ENCODE peak calls at places on chromosome 14, in seven cellular contexts. K is fibroblast of the aortic adventitia, D is fibroblast of villous mesenchyme, S is sigmoid colon, V is AG04450, B is GM23338, X is gastrocnemius medialis. J is an unnamed sample.

GRCh38 chr14:79443602-79444001 is 767.7 kb downstream of the DIO2 start:
- DNase-seq in K (no peak), D (no peak), S (no peak), V (no peak), B (no peak), X (no peak), J (no peak)

GRCh38 chr14:32564591-32564990 is 235.5 kb downstream of the AKAP6 start:
- DNase-seq in K (peak), D (peak), S (no peak), V (no peak), B (no peak), X (no peak), J (peak)

GRCh38 chr14:33110737-33111443 is 172.2 kb downstream of the NPAS3 start:
- DNase-seq in K (no peak), D (no peak), S (no peak), V (no peak), B (peak), X (no peak), J (no peak)

GRCh38 chr14:102557434-102558226 is 34.8 kb upstream of the RCOR1 start:
- DNase-seq in K (no peak), D (no peak), S (no peak), V (no peak), B (no peak), X (no peak), J (no peak)

GRCh38 chr14:61681413-61681812 is 13.9 kb upstream of the HIF1A start:
- DNase-seq in K (no peak), D (no peak), S (no peak), V (no peak), B (no peak), X (no peak), J (no peak)

GRCh38 chr14:72665259-72665658 is 228.6 kb downstream of the DPF3 start:
- DNase-seq in K (peak), D (peak), S (no peak), V (peak), B (no peak), X (no peak), J (no peak)

GRCh38 chr14:61749867-61750266 is 12.4 kb upstream of the SNAPC1 start:
- DNase-seq in K (no peak), D (no peak), S (no peak), V (no peak), B (peak), X (no peak), J (peak)

GRCh38 chr14:85565862-85566296 is 35.9 kb downstream of the FLRT2 start:
- DNase-seq in K (peak), D (peak), S (no peak), V (no peak), B (no peak), X (no peak), J (no peak)

GRCh38 chr14:37585971-37586759 is 8.9 kb downstream of the FOXA1 start:
- DNase-seq in K (no peak), D (no peak), S (no peak), V (no peak), B (peak), X (no peak), J (no peak)

GRCh38 chr14:104694991-104695659 is 5.7 kb downstream of the INF2 start:
- DNase-seq in K (no peak), D (no peak), S (no peak), V (no peak), B (no peak), X (no peak), J (no peak)

GRCh38 chr14:90561920-90562319 is 165.1 kb downstream of the CALM1 start:
- DNase-seq in K (no peak), D (no peak), S (no peak), V (no peak), B (no peak), X (no peak), J (no peak)

GRCh38 chr14:22448905-22449611 is 140.0 kb downstream of the DAD1 start:
- DNase-seq in K (no peak), D (peak), S (no peak), V (no peak), B (no peak), X (no peak), J (no peak)

GRCh38 chr14:91350813-91351507 is 66.7 kb downstream of the CCDC88C start:
- DNase-seq in K (no peak), D (no peak), S (no peak), V (no peak), B (no peak), X (no peak), J (no peak)

GRCh38 chr14:68951051-68951797 is 27.9 kb downstream of the ACTN1 start:
- DNase-seq in K (peak), D (peak), S (peak), V (peak), B (no peak), X (peak), J (no peak)

GRCh38 chr14:89365071-89365801 is 51.8 kb downstream of the FOXN3 start:
- DNase-seq in K (no peak), D (peak), S (no peak), V (no peak), B (no peak), X (no peak), J (no peak)

GRCh38 chr14:53110103-53110502 is 43.0 kb downstream of the DDHD1 start:
- DNase-seq in K (no peak), D (no peak), S (no peak), V (no peak), B (no peak), X (no peak), J (no peak)

GRCh38 chr14:53106768-53107167 is 46.4 kb downstream of the DDHD1 start:
- DNase-seq in K (no peak), D (no peak), S (no peak), V (no peak), B (no peak), X (no peak), J (no peak)

GRCh38 chr14:53109688-53110041 is 43.5 kb downstream of the DDHD1 start:
- DNase-seq in K (no peak), D (no peak), S (no peak), V (no peak), B (no peak), X (no peak), J (no peak)

GRCh38 chr14:53108292-53108937 is 44.7 kb downstream of the DDHD1 start:
- DNase-seq in K (no peak), D (peak), S (no peak), V (no peak), B (no peak), X (no peak), J (no peak)

DNA sequence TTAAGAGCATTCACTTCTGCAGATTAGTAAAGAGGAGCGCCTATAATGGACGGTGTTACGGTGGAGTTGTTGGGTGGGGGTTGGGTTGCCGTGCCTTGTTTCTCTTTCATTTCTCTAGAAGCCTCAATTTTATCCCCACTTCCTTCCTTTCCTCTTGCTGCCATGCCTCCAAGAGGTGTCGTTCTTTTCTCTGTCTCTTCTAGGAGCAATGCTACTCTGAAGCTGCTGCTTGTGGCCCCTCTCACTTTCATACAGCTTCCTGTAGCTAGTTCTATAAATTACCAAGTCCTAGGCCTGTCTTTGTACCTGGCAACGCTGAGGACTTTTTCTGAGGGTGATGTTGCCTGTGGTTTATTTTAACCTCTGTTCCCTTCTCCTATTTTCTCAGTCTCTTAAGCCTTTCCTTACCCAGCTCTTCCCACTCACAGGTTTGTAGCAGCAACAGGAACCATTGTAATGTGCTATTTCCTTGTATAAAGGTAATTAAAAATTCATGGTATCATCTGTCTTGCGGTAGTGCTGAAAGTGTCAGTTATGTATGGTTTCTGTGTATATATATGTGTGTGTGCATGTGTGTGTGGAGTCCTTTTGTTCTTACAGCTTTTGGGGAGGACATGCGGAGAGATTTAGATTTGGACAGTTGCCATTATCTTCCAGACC is 44.0 kb downstream of the DDHD1 start:
- DNase-seq in K (no peak), D (peak), S (no peak), V (no peak), B (no peak), X (no peak), J (no peak)
- H3K4me3 ChIP-seq in K (no peak), D (peak), S (peak), V (no peak), B (no peak), X (peak), J (no peak)

GRCh38 chr14:26845106-26845818 is 247.4 kb upstream of the NOVA1 start:
- DNase-seq in K (no peak), D (no peak), S (no peak), V (no peak), B (no peak), X (no peak), J (peak)
- H3K4me3 ChIP-seq in K (no peak), D (no peak), S (no peak), V (no peak), B (no peak), X (no peak), J (no peak)

GRCh38 chr14:94098359-94098758 is 12.2 kb upstream of the IFI27 start:
- DNase-seq in K (peak), D (peak), S (no peak), V (no peak), B (no peak), X (no peak), J (no peak)
- H3K4me3 ChIP-seq in K (no peak), D (no peak), S (no peak), V (no peak), B (no peak), X (no peak), J (no peak)

GRCh38 chr14:93426750-93427149 is 4.0 kb upstream of the UNC79 start:
- DNase-seq in K (no peak), D (no peak), S (no peak), V (no peak), B (no peak), X (no peak), J (no peak)

GRCh38 chr14:93430889-93431670 is at the start of gene UNC79:
- DNase-seq in K (peak), D (no peak), S (no peak), V (no peak), B (peak), X (no peak), J (no peak)

GRCh38 chr14:93430319-93430801 is 379 bp upstream of the UNC79 start:
- DNase-seq in K (peak), D (no peak), S (no peak), V (no peak), B (peak), X (no peak), J (no peak)
- H3K4me3 ChIP-seq in K (peak), D (no peak), S (no peak), V (peak), B (peak), X (no peak), J (no peak)

GRCh38 chr14:24889843-24890242 is 160.1 kb downstream of the STXBP6 start:
- DNase-seq in K (peak), D (no peak), S (no peak), V (no peak), B (no peak), X (no peak), J (no peak)

GRCh38 chr14:24887623-24888304 is 162.2 kb downstream of the STXBP6 start:
- DNase-seq in K (no peak), D (no peak), S (no peak), V (no peak), B (no peak), X (no peak), J (no peak)

GRCh38 chr14:24890716-24891115 is 159.2 kb downstream of the STXBP6 start:
- DNase-seq in K (no peak), D (no peak), S (no peak), V (no peak), B (no peak), X (no peak), J (no peak)

GRCh38 chr14:24885410-24885913 is 164.5 kb downstream of the STXBP6 start:
- DNase-seq in K (no peak), D (no peak), S (no peak), V (no peak), B (no peak), X (no peak), J (no peak)

DNA sequence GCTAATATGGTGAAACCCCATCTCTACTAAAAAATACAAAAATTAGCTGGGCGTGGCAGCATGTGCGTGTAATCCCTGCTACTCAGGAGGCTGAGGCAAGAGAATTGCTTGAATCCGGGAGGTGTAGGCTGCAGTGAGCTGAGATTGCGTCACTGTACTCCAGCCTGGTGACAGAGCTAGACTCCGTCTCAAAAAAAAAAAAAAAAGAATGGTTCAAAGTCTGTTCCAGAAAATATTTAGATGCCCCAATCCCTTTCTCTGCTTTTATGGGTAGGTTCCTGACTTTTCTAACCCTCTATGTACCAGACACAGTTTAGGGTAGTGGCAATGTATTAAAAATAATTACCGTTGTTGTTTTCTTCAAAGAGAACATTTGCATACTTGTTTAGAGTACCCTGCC is 161.4 kb downstream of the STXBP6 start:
- DNase-seq in K (no peak), D (peak), S (no peak), V (no peak), B (no peak), X (no peak), J (no peak)
- H3K4me3 ChIP-seq in K (no peak), D (no peak), S (no peak), V (no peak), B (no peak), X (no peak), J (no peak)